ENCODE peak calls at places on chromosomes 7 and 10, in eight cellular contexts. F, J, Y, D, R, H, I and X are unnamed samples.

GRCh38 chr10:119350529-119351001 is 143.2 kb downstream of the GRK5 start:
- DNase-seq in F (no peak), J (no peak), Y (no peak), D (no peak), R (no peak), H (no peak), I (peak), X (peak)

GRCh38 chr10:34254596-34254995 is 560.5 kb downstream of the PARD3 start:
- DNase-seq in F (no peak), J (no peak), Y (no peak), D (no peak), R (no peak), H (no peak), I (peak), X (no peak)

GRCh38 chr10:78009662-78010061 is 19.7 kb downstream of the POLR3A start:
- DNase-seq in F (no peak), J (no peak), Y (no peak), D (no peak), R (no peak), H (no peak), I (no peak), X (no peak)

GRCh38 chr10:17101910-17102266 is 27.7 kb downstream of the CUBN start:
- DNase-seq in F (no peak), J (no peak), Y (no peak), D (no peak), R (no peak), H (no peak), I (no peak), X (no peak)

GRCh38 chr7:155327590-155328320 is 30.1 kb downstream of the INSIG1 start:
- DNase-seq in F (no peak), J (no peak), Y (no peak), D (no peak), R (no peak), H (no peak), I (no peak), X (no peak)

GRCh38 chr7:100575206-100575631 is 1.5 kb upstream of the SAP25 start:
- DNase-seq in F (no peak), J (no peak), Y (peak), D (no peak), R (peak), H (no peak), I (no peak), X (no peak)

GRCh38 chr7:94374231-94374630 is 20.5 kb upstream of the COL1A2 start:
- DNase-seq in F (peak), J (peak), Y (peak), D (peak), R (peak), H (peak), I (peak), X (peak)

GRCh38 chr7:101934618-101935017 is 117.2 kb downstream of the CUX1 start:
- DNase-seq in F (no peak), J (no peak), Y (no peak), D (no peak), R (no peak), H (no peak), I (no peak), X (no peak)

GRCh38 chr7:27374958-27375841 is 132.6 kb downstream of the EVX1 start:
- DNase-seq in F (no peak), J (no peak), Y (no peak), D (no peak), R (no peak), H (no peak), I (no peak), X (no peak)

GRCh38 chr7:90119178-90119971 is 34.9 kb upstream of the STEAP1 start:
- DNase-seq in F (peak), J (peak), Y (peak), D (no peak), R (peak), H (peak), I (peak), X (peak)

GRCh38 chr7:125648543-125648942 is 718.9 kb upstream of the POT1 start:
- DNase-seq in F (no peak), J (no peak), Y (no peak), D (no peak), R (no peak), H (no peak), I (no peak), X (no peak)

GRCh38 chr10:114223066-114223465 is 16.0 kb upstream of the VWA2 start:
- DNase-seq in F (no peak), J (peak), Y (peak), D (no peak), R (no peak), H (no peak), I (no peak), X (no peak)

DNA sequence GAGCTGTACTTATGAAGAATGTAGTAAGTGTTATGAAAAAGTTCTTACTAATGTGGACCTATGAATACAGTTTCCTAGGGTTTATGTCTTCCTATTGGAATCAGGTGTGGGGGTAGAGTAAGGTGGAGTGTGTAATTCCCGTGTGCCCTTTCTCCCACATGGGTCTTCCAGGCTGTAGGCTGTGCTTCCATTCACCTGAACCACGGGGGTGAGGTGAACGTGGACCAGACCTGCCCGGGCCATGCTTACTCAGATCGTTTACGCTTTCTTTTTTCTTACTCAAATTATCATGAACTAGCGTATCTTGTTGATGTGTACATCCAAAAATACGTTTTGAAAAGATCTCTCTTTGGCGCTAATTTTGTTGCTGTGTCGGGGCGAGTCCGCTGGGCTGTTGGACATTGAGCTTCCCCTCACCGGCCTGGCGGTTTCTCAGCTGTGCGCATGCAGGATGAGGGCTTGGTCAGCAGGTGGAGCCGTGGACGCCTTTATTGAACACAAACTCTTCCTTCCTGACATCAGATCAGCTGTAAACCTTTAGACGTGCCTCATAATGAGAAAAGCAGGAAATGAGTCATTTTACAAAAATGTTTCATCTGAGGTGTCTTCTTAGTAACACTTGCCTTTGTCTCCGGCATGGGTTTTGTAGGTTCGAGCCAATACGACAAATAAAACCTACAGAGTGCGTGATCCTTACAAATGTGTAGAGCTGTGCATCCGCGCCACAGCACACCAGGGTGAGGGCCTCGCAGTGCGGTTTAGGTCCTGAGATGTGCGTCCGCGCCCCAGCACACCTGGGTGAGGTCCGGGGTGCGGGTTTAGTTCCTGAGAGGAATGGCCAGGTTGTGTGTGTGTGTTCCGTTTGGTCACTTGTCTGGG is 53.8 kb downstream of the WDR37 start:
- DNase-seq in F (peak), J (peak), Y (peak), D (no peak), R (peak), H (no peak), I (peak), X (peak)
- H3K27ac ChIP-seq in F (no peak), J (peak), Y (no peak), D (no peak), R (no peak), H (no peak), I (peak), X (no peak)

DNA sequence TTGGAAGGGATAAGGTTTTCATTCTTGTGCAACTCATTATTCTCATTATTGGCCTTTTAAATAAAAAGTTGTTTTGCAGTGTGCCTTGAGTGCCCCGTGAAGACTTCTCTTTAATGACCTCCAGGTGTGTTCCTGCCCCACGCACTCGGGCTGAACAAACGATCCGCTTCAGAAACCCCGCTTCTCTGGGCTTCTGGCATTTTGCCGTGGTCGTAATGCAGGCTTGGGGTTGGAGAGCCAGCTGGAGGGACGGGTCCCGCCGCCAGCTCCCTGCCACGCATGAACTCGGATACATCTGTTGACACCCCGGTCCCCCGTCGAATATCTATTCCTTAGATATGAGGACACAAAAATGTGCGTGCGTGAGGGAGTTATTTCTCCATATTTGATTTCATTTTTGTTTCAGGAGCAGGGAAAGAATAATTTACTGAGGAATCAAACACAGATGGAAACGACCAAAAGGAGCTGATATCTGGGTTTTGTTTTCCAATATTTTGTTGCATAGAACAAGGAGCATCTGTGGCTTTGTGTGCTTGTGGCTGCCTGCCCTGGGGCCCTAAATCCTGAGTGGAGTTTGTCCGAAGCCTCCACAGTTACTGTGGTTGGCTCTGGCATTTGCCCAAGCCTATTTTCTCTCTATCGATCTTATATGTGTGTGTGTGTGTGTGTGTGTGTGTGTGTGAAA is 17.0 kb upstream of the TTYH3 start:
- DNase-seq in F (no peak), J (no peak), Y (no peak), D (no peak), R (no peak), H (peak), I (no peak), X (peak)
- H3K4me3 ChIP-seq in F (no peak), J (peak), Y (no peak), D (peak), R (no peak), H (peak), I (no peak), X (no peak)

GRCh38 chr7:151581741-151582140 is 62.0 kb upstream of the RHEB start:
- DNase-seq in F (no peak), J (no peak), Y (no peak), D (peak), R (no peak), H (no peak), I (no peak), X (no peak)
- TF ChIP-seq CTCF in F (no peak), J (no peak), Y (no peak), D (no peak), R (no peak), H (no peak), I (no peak), X (no peak)

DNA sequence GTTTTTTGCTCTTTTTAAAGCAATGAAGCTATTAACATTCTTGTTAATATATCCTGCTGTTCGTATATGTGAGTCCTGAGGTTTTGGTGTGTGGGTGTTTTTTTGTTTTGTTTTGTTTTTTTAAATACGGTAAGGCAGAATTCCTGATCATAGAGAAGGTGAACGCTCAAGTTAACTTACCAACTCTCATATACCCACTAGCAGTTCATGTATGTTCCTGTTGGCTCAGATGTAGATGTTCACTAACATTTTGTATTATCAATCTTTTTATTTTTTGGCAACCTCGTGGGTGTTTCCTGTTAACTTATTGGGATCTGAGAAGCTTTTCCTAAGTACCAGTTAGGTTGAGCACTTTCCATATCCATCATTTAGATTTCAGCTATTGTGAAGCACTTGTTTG is 20.5 kb downstream of the TRIM24 start:
- DNase-seq in F (no peak), J (no peak), Y (no peak), D (no peak), R (no peak), H (no peak), I (no peak), X (no peak)
- H3K27ac ChIP-seq in F (no peak), J (no peak), Y (no peak), D (no peak), R (no peak), H (no peak), I (no peak), X (no peak)

DNA sequence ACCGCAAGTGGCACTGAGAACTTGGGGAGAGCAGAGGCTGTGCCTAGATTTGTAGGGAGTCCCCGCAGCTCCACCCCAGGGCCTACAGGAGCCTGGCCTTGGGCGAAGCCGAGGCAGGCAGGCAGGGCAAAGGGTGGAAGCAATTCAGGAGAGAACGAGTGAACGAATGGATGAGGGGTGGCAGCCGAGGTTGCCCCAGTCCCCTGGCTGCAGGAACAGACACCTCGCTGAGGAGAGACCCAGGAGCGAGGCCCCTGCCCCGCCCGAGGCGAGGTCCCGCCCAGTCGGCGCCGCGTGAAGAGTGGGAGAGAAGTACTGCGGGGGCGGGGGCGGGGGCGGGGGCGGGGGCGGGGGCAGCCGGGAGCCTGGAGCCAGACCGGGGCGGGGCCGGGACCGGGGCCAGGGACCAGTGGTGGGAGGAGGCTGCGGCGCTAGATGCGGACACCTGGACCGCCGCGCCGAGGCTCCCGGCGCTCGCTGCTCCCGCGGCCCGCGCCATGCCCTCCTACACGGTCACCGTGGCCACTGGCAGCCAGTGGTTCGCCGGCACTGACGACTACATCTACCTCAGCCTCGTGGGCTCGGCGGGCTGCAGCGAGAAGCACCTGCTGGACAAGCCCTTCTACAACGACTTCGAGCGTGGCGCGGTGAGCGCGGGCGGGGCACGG is at the start of gene ALOX5:
- DNase-seq in F (peak), J (peak), Y (peak), D (peak), R (peak), H (peak), I (no peak), X (peak)
- H3K4me3 ChIP-seq in F (peak), J (peak), Y (peak), D (peak), R (peak), H (peak), I (no peak), X (no peak)

GRCh38 chr7:107313355-107313754 is 144.6 kb downstream of the HBP1 start:
- DNase-seq in F (no peak), J (no peak), Y (no peak), D (no peak), R (no peak), H (no peak), I (no peak), X (no peak)
- TF ChIP-seq CTCF in F (no peak), J (no peak), Y (no peak), D (no peak), R (no peak), H (no peak), I (no peak), X (no peak)

GRCh38 chr10:71847418-71847817 is 3.6 kb downstream of the PSAP start:
- DNase-seq in F (no peak), J (no peak), Y (no peak), D (no peak), R (no peak), H (no peak), I (no peak), X (no peak)
- H3K27ac ChIP-seq in F (peak), J (peak), Y (no peak), D (no peak), R (peak), H (no peak), I (no peak), X (no peak)

GRCh38 chr7:156954941-156955340 is 5.4 kb downstream of the NOM1 start:
- DNase-seq in F (no peak), J (no peak), Y (no peak), D (no peak), R (no peak), H (no peak), I (no peak), X (no peak)

GRCh38 chr7:156962145-156962544 is 12.6 kb downstream of the NOM1 start:
- DNase-seq in F (no peak), J (no peak), Y (no peak), D (no peak), R (no peak), H (no peak), I (no peak), X (no peak)

DNA sequence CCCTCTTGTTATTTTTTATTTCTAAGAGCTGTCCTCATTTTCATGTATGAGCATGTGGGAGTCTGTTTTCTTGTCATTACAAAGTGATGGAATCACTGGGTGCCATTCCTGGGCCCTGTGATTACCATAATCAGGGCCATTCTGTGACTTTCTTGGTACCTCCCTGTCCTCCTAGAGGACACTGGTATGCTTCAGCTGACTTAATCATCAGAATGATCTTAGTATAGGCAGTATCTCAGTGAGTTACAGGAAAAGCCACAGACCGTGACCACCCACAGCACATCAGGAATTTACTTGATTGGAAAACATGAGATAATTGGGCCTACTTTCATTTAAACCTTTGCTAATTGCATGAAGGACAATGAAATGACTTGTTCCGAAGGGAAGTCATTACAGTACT is 7.2 kb downstream of the NOM1 start:
- DNase-seq in F (no peak), J (no peak), Y (no peak), D (no peak), R (no peak), H (no peak), I (no peak), X (no peak)
- H3K4me3 ChIP-seq in F (no peak), J (no peak), Y (no peak), D (no peak), R (no peak), H (no peak), I (no peak), X (no peak)

GRCh38 chr10:58102897-58103296 is 164.8 kb downstream of the IPMK start:
- DNase-seq in F (no peak), J (no peak), Y (no peak), D (no peak), R (no peak), H (no peak), I (no peak), X (no peak)

GRCh38 chr10:58107506-58107905 is 160.2 kb downstream of the IPMK start:
- DNase-seq in F (no peak), J (no peak), Y (no peak), D (no peak), R (no peak), H (no peak), I (peak), X (no peak)

GRCh38 chr10:58101682-58102081 is 166.0 kb downstream of the IPMK start:
- DNase-seq in F (no peak), J (no peak), Y (no peak), D (no peak), R (no peak), H (no peak), I (no peak), X (no peak)

GRCh38 chr10:58106211-58107035 is 161.3 kb downstream of the IPMK start:
- DNase-seq in F (no peak), J (no peak), Y (no peak), D (no peak), R (no peak), H (peak), I (no peak), X (no peak)

GRCh38 chr10:58104419-58104818 is 163.3 kb downstream of the IPMK start:
- DNase-seq in F (no peak), J (no peak), Y (no peak), D (no peak), R (no peak), H (no peak), I (no peak), X (peak)
- TF ChIP-seq CTCF in F (no peak), J (no peak), Y (no peak), D (no peak), R (no peak), H (no peak), I (no peak), X (no peak)